ENCODE peak calls at places on chromosomes 13 and 19, in five cellular contexts. B, V, A, G and T are unnamed samples.

GRCh38 chr13:23622991-23623390 is 52.8 kb downstream of the TNFRSF19 start:
- DNase-seq in B (no peak), V (no peak), A (no peak), G (no peak), T (no peak)

GRCh38 chr19:40225440-40226305 is 816 bp downstream of the CCNP start:
- DNase-seq in B (no peak), V (no peak), A (no peak), G (no peak), T (no peak)

GRCh38 chr19:45569619-45570421 is 14.8 kb downstream of the OPA3 start:
- DNase-seq in B (peak; percentile 74), V (no peak), A (no peak), G (no peak), T (peak; percentile 85)

GRCh38 chr13:101092985-101093384 is 323.3 kb downstream of the NALCN start:
- DNase-seq in B (no peak), V (no peak), A (no peak), G (no peak), T (no peak)

GRCh38 chr13:103694471-103694870 is 628.3 kb upstream of the SLC10A2 start:
- DNase-seq in B (no peak), V (no peak), A (no peak), G (no peak), T (no peak)

GRCh38 chr19:50323782-50324133 is 5.4 kb downstream of the KCNC3 start:
- DNase-seq in B (no peak), V (no peak), A (no peak), G (no peak), T (no peak)

GRCh38 chr13:26184791-26185250 is 37.3 kb downstream of the RNF6 start:
- DNase-seq in B (peak; percentile 78), V (no peak), A (peak; percentile 39), G (no peak), T (no peak)

GRCh38 chr13:46530084-46530935 is 22.7 kb upstream of the LRCH1 start:
- DNase-seq in B (no peak), V (no peak), A (no peak), G (no peak), T (no peak)

GRCh38 chr13:30138511-30138910 is 168.8 kb downstream of the KATNAL1 start:
- DNase-seq in B (no peak), V (no peak), A (no peak), G (no peak), T (peak; percentile 31)

GRCh38 chr19:39502640-39503417 is 4.1 kb downstream of the DLL3 start:
- DNase-seq in B (peak; percentile 81), V (no peak), A (peak; percentile 64), G (peak; percentile 80), T (peak; percentile 88)

GRCh38 chr13:41418027-41418426 is 39.3 kb upstream of the RGCC start:
- DNase-seq in B (no peak), V (no peak), A (no peak), G (no peak), T (no peak)

GRCh38 chr19:3082331-3082730 is 11.8 kb upstream of the GNA11 start:
- DNase-seq in B (no peak), V (no peak), A (no peak), G (no peak), T (no peak)

GRCh38 chr19:17337675-17338439 is 504 bp downstream of the GTPBP3 start:
- DNase-seq in B (no peak), V (no peak), A (no peak), G (peak; percentile 84), T (no peak)

GRCh38 chr13:51974485-51974884 is 36.8 kb downstream of the ATP7B start:
- DNase-seq in B (no peak), V (no peak), A (no peak), G (no peak), T (no peak)

GRCh38 chr13:23572836-23573235 is 2.6 kb downstream of the TNFRSF19 start:
- DNase-seq in B (no peak), V (no peak), A (no peak), G (no peak), T (no peak)

GRCh38 chr19:35153701-35154534 is 617 bp upstream of the FXYD5 start:
- DNase-seq in B (peak; percentile 84), V (no peak), A (peak; percentile 57), G (peak; percentile 84), T (no peak)

GRCh38 chr13:111204438-111205177 is 89.5 kb downstream of the ARHGEF7 start:
- DNase-seq in B (no peak), V (no peak), A (no peak), G (no peak), T (no peak)

GRCh38 chr19:2613507-2614295 is 88.8 kb downstream of the GNG7 start:
- DNase-seq in B (peak; percentile 76), V (no peak), A (peak; percentile 45), G (peak; percentile 84), T (peak; percentile 89)

GRCh38 chr13:79282508-79282907 is 123.5 kb downstream of the RBM26 start:
- DNase-seq in B (no peak), V (no peak), A (no peak), G (no peak), T (no peak)

GRCh38 chr19:6739884-6740588 is 556 bp downstream of the TRIP10 start:
- DNase-seq in B (no peak), V (no peak), A (no peak), G (no peak), T (no peak)

GRCh38 chr13:89361909-89362308 is 1690.7 kb downstream of the SLITRK5 start:
- DNase-seq in B (no peak), V (no peak), A (no peak), G (no peak), T (no peak)

GRCh38 chr13:43123856-43124255 is 100.5 kb downstream of the DNAJC15 start:
- DNase-seq in B (no peak), V (no peak), A (no peak), G (no peak), T (no peak)

GRCh38 chr19:33368074-33368864 is 5.2 kb upstream of the CEBPG start:
- DNase-seq in B (no peak), V (no peak), A (no peak), G (no peak), T (no peak)

GRCh38 chr19:14114854-14115253 is 2.7 kb downstream of the PRKACA start:
- DNase-seq in B (peak; percentile 62), V (no peak), A (peak; percentile 21), G (no peak), T (peak; percentile 88)

GRCh38 chr19:3692141-3693029 is 7.9 kb downstream of the PIP5K1C start:
- DNase-seq in B (peak; percentile 71), V (no peak), A (no peak), G (no peak), T (no peak)

GRCh38 chr13:80084086-80084676 is 256.7 kb downstream of the SPRY2 start:
- DNase-seq in B (no peak), V (no peak), A (no peak), G (no peak), T (no peak)

GRCh38 chr19:16157601-16158000 is 14.1 kb downstream of the HSH2D start:
- DNase-seq in B (no peak), V (no peak), A (no peak), G (no peak), T (no peak)

GRCh38 chr19:55465460-55466245 is 1.1 kb upstream of the C19orf85 start:
- DNase-seq in B (no peak), V (no peak), A (no peak), G (no peak), T (peak; percentile 68)

GRCh38 chr19:47022140-47022536 is 2.5 kb downstream of the NPAS1 start:
- DNase-seq in B (no peak), V (no peak), A (no peak), G (no peak), T (no peak)

GRCh38 chr19:33216198-33216830 is 9.3 kb downstream of the SLC7A10 start:
- DNase-seq in B (no peak), V (no peak), A (no peak), G (no peak), T (no peak)

GRCh38 chr19:13089139-13089856 is 13.4 kb downstream of the LYL1 start:
- DNase-seq in B (no peak), V (no peak), A (no peak), G (no peak), T (no peak)

GRCh38 chr13:62129000-62129551 is 713.4 kb upstream of the PCDH20 start:
- DNase-seq in B (no peak), V (no peak), A (no peak), G (no peak), T (no peak)

GRCh38 chr13:106133025-106133424 is 402.4 kb downstream of the EFNB2 start:
- DNase-seq in B (no peak), V (no peak), A (no peak), G (no peak), T (no peak)

GRCh38 chr19:47132522-47132852 is 1.9 kb downstream of the SAE1 start:
- DNase-seq in B (no peak), V (no peak), A (no peak), G (no peak), T (no peak)

GRCh38 chr19:37007587-37008220 is 70.5 kb upstream of the ZNF420 start:
- DNase-seq in B (peak; percentile 53), V (no peak), A (peak; percentile 2), G (peak; percentile 92), T (peak; percentile 90)

GRCh38 chr13:52713894-52714293 is 25.7 kb downstream of the CNMD start:
- DNase-seq in B (no peak), V (no peak), A (no peak), G (no peak), T (peak; percentile 84)

GRCh38 chr19:33473644-33474305 is 47.8 kb downstream of the PEPD start:
- DNase-seq in B (peak; percentile 25), V (no peak), A (no peak), G (no peak), T (peak; percentile 71)

GRCh38 chr13:104875008-104875762 is 1660.3 kb downstream of the EFNB2 start:
- DNase-seq in B (no peak), V (no peak), A (peak; percentile 1), G (peak; percentile 22), T (no peak)

GRCh38 chr13:74710006-74710405 is 575.8 kb upstream of the KLF12 start:
- DNase-seq in B (no peak), V (no peak), A (no peak), G (no peak), T (no peak)

GRCh38 chr13:51844862-51845573 is at the start of gene TMEM272:
- DNase-seq in B (no peak), V (no peak), A (peak; percentile 26), G (no peak), T (no peak)